ENCODE peak calls at places on chromosomes 5 and 9, in nine cellular contexts. W is effector memory CD4-positive, alpha-beta T cell; B is CD8-positive, alpha-beta T cell; T is prostate gland; C is AG09309; V is tibial nerve; U is mammary epithelial cell; Y is AG04450; Q is kidney epithelial cell. H is an unnamed sample.
A peak's percentile ranks its signal among the peaks of the same experiment; 100 is the strongest.

GRCh38 chr9:69174645-69175487 is 789 bp downstream of the TJP2 start:
- DNase-seq in B (no peak), U (peak; percentile 97), C (peak; percentile 92), Y (peak; percentile 93), Q (peak; percentile 92), W (peak; percentile 3), T (no peak), V (no peak), H (peak; percentile 52)

GRCh38 chr5:353599-354580 is 32.4 kb downstream of the AHRR start:
- DNase-seq in W (no peak), C (no peak), V (no peak), Y (no peak), U (no peak), B (no peak), T (no peak), Q (no peak), H (no peak)

GRCh38 chr5:143051244-143052058 is 281.3 kb downstream of the ARHGAP26 start:
- DNase-seq in V (no peak), W (no peak), U (peak; percentile 73), B (no peak), C (peak; percentile 84), T (peak; percentile 39), Q (peak; percentile 85), Y (peak; percentile 61), H (no peak)

GRCh38 chr9:106697390-106697789 is 165.6 kb upstream of the ZNF462 start:
- DNase-seq in T (no peak), C (no peak), Y (no peak), W (no peak), U (peak; percentile 6), B (no peak), Q (no peak), V (no peak), H (no peak)

GRCh38 chr9:133526721-133527321 is 2.1 kb upstream of the MYMK start:
- DNase-seq in Q (no peak), Y (no peak), C (no peak), U (no peak), V (no peak), W (no peak), B (no peak), T (no peak), H (no peak)

GRCh38 chr5:91643796-91644195 is 260.7 kb upstream of the ARRDC3 start:
- DNase-seq in B (no peak), T (no peak), V (no peak), W (no peak), Y (no peak), C (no peak), Q (no peak), U (no peak), H (no peak)

GRCh38 chr5:116734717-116735072 is 160.1 kb upstream of the SEMA6A start:
- DNase-seq in C (no peak), W (no peak), T (no peak), V (no peak), Q (no peak), B (no peak), Y (no peak), U (no peak), H (no peak)

GRCh38 chr5:63131618-63132285 is 553.1 kb downstream of the LRRC70 start:
- DNase-seq in B (no peak), C (no peak), Y (no peak), Q (peak; percentile 89), W (no peak), U (peak; percentile 87), V (no peak), T (no peak), H (no peak)

GRCh38 chr5:35223777-35224395 is 6.4 kb downstream of the PRLR start:
- DNase-seq in W (no peak), C (no peak), B (no peak), T (no peak), U (no peak), Q (no peak), Y (no peak), V (no peak), H (no peak)

GRCh38 chr5:107519900-107520354 is 150.8 kb downstream of the EFNA5 start:
- DNase-seq in U (peak; percentile 29), Y (no peak), C (no peak), B (no peak), Q (peak; percentile 79), T (no peak), W (no peak), V (no peak), H (no peak)

GRCh38 chr9:22416692-22417060 is 29.9 kb upstream of the DMRTA1 start:
- DNase-seq in V (no peak), W (no peak), C (no peak), B (no peak), U (peak; percentile 25), Y (no peak), Q (no peak), T (no peak), H (no peak)

GRCh38 chr9:133777871-133778270 is 39.7 kb upstream of the SARDH start:
- DNase-seq in Y (no peak), V (no peak), W (no peak), C (no peak), Q (no peak), T (no peak), U (no peak), B (no peak), H (no peak)

GRCh38 chr5:13248236-13248635 is 696.3 kb downstream of the DNAH5 start:
- DNase-seq in V (no peak), B (no peak), W (no peak), T (no peak), C (no peak), Y (no peak), Q (no peak), U (peak; percentile 51), H (no peak)

GRCh38 chr5:159444441-159445082 is 114.3 kb upstream of the IL12B start:
- DNase-seq in B (no peak), W (no peak), V (no peak), Q (no peak), Y (peak; percentile 23), C (no peak), U (peak; percentile 60), T (peak; percentile 28), H (no peak)

GRCh38 chr5:11903614-11904269 is 504 bp downstream of the CTNND2 start:
- DNase-seq in C (no peak), W (no peak), T (no peak), B (no peak), Y (no peak), U (no peak), V (no peak), Q (no peak), H (no peak)

GRCh38 chr5:68861099-68861498 is 232.7 kb upstream of the SLC30A5 start:
- DNase-seq in T (no peak), U (no peak), V (no peak), W (no peak), Q (no peak), B (no peak), Y (no peak), C (no peak), H (no peak)

GRCh38 chr5:68862560-68862959 is 231.3 kb upstream of the SLC30A5 start:
- DNase-seq in B (no peak), C (no peak), T (no peak), U (no peak), W (no peak), V (no peak), Y (no peak), Q (no peak), H (no peak)
- H3K4me3 ChIP-seq in B (no peak overlapping the region), C (no peak overlapping the region), T (no peak overlapping the region), U (no peak overlapping the region), W (no peak overlapping the region), V (no peak overlapping the region), Y (no peak overlapping the region), Q (no peak overlapping the region), H (no peak overlapping the region)

DNA sequence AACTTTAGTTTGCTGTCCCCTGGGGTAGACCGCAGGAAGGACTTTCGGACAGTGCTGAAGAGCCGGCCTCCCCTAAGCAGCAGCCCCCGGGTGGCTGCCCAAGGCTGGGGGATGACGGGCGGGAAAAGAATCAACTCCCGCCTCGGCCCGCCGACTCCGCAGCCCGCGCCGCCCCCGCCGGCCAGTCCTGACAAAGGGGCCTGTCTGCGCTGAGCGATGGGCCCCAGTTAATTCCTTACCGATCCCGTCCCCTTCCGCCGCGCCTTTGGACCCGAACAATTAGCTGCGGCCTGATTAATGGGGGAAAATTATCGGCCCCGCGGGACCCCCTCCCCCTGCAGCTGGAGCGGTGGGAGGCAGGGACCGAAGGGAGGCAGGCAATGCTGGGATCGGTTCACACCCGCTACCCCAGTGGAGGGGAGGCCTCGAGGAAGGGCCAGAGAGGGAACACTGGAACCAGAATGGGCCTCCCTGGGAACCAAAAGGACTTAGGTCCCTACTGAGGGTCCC is 4.2 kb upstream of the DCTN3 start:
- DNase-seq in V (no peak), U (no peak), Y (no peak), C (no peak), Q (no peak), T (no peak), W (no peak), B (no peak), H (no peak)
- H3K4me3 ChIP-seq in V (no peak overlapping the region), U (no peak overlapping the region), Y (no peak overlapping the region), C (no peak overlapping the region), Q (no peak overlapping the region), T (no peak overlapping the region), W (no peak overlapping the region), B (no peak overlapping the region), H (no peak overlapping the region)

GRCh38 chr9:132160802-132161742 is 786 bp upstream of the NTNG2 start:
- DNase-seq in T (no peak), C (peak; percentile 29), U (peak; percentile 57), Q (peak; percentile 26), B (peak; percentile 71), V (no peak), W (peak; percentile 21), Y (peak; percentile 42), H (no peak)

GRCh38 chr9:132163876-132164603 is 2.2 kb downstream of the NTNG2 start:
- DNase-seq in Q (no peak), B (no peak), T (peak; percentile 72), V (no peak), W (no peak), U (no peak), C (no peak), Y (no peak), H (no peak)

GRCh38 chr9:132163457-132163875 is 1.6 kb downstream of the NTNG2 start:
- DNase-seq in T (no peak), B (no peak), V (no peak), W (no peak), U (no peak), C (no peak), Q (no peak), Y (no peak), H (no peak)

GRCh38 chr9:132161743-132162187 is at the start of gene NTNG2:
- DNase-seq in V (no peak), B (no peak), Q (no peak), Y (no peak), U (no peak), W (no peak), T (no peak), C (no peak), H (no peak)

GRCh38 chr9:132162764-132163456 is 1.1 kb downstream of the NTNG2 start:
- DNase-seq in Q (no peak), W (no peak), T (no peak), C (no peak), Y (no peak), B (no peak), V (no peak), U (no peak), H (no peak)
- H3K4me3 ChIP-seq in Q (peak overlapping the region; percentile 47), W (peak overlapping the region; percentile 76), T (peak overlapping the region; percentile 53), C (peak overlapping the region; percentile 78), Y (peak overlapping the region; percentile 69), B (peak overlapping the region; percentile 57), V (peak overlapping the region; percentile 75), U (peak overlapping the region; percentile 61), H (peak overlapping the region; percentile 54)

DNA sequence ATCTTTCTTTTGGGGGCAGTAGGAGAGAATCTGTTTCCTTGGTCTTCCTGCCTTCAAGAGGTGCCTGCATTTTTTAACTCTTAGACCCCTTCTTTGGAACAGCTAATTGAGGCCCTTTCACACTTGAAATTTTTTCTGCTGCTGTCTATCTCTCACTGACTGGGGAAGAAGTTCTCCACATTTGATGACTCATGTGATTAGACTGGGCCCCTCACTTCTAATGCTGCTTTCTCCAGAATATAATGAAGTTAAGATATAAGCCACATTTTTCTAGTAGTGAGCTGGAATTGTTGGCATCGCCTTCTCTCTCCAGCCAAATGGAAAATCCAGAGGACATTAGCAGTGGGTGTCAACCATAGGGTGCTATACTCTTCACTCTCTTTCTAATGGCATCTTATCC is 12.4 kb downstream of the ZNF474 start:
- DNase-seq in W (no peak), C (no peak), T (no peak), B (no peak), Y (no peak), Q (no peak), U (no peak), V (no peak), H (no peak)
- H3K4me3 ChIP-seq in W (no peak overlapping the region), C (no peak overlapping the region), T (no peak overlapping the region), B (no peak overlapping the region), Y (no peak overlapping the region), Q (no peak overlapping the region), U (no peak overlapping the region), V (no peak overlapping the region), H (no peak overlapping the region)

H was measured in ovary.